ENCODE peak calls at places on chromosome 19, in seven cellular contexts. S is AG10803, M is fibroblast of lung, H is BE2C, C is fibroblast of mammary gland, E is astrocyte of the spinal cord, A is fibroblast of pulmonary artery. T is an unnamed sample.

GRCh38 chr19:10238172-10238783 is 7.1 kb upstream of the S1PR2 start:
- DNase-seq in A (peak; percentile 96), M (peak; percentile 100), C (peak; percentile 94), H (no peak), S (peak; percentile 91), E (peak; percentile 25), T (no peak)

GRCh38 chr19:16938211-16938610 is 49.4 kb downstream of the F2RL3 start:
- DNase-seq in C (no peak), S (no peak), A (no peak), E (no peak), H (no peak), M (no peak), T (no peak)

GRCh38 chr19:571127-571974 is 1.0 kb upstream of the BSG start:
- DNase-seq in E (no peak), A (peak; percentile 31), M (peak; percentile 40), S (no peak), H (peak; percentile 41), C (peak; percentile 16), T (no peak)

GRCh38 chr19:7756258-7756657 is 6.8 kb upstream of the CLEC4M start:
- DNase-seq in E (no peak), C (no peak), H (no peak), A (no peak), M (no peak), S (no peak), T (no peak)

GRCh38 chr19:20664917-20665781 is 3.8 kb upstream of the ZNF626 start:
- DNase-seq in H (no peak), A (peak; percentile 3), M (peak; percentile 10), E (no peak), S (peak; percentile 22), C (peak; percentile 6), T (no peak)

GRCh38 chr19:43624933-43625332 is 5.5 kb upstream of the ZNF428 start:
- DNase-seq in A (peak; percentile 56), C (peak; percentile 61), S (no peak), E (no peak), M (peak; percentile 41), H (no peak), T (peak; percentile 36)

GRCh38 chr19:19545128-19545591 is 7.1 kb downstream of the CILP2 start:
- DNase-seq in S (no peak), C (no peak), E (no peak), M (no peak), H (peak; percentile 8), A (no peak), T (no peak)

GRCh38 chr19:43563816-43564215 is 11.5 kb downstream of the XRCC1 start:
- DNase-seq in E (no peak), H (no peak), S (no peak), M (no peak), C (no peak), A (no peak), T (no peak)

GRCh38 chr19:18798384-18799352 is 7.6 kb upstream of the COMP start:
- DNase-seq in M (no peak), E (no peak), S (no peak), H (no peak), C (no peak), A (no peak), T (no peak)

GRCh38 chr19:35039881-35040456 is 1.6 kb upstream of the HPN start:
- DNase-seq in A (no peak), E (no peak), S (no peak), M (no peak), C (no peak), H (no peak), T (no peak)

GRCh38 chr19:19268453-19269385 is 4.4 kb downstream of the TM6SF2 start:
- DNase-seq in H (no peak), M (no peak), A (no peak), E (no peak), S (no peak), C (no peak), T (no peak)

GRCh38 chr19:24140099-24140498 is 53.1 kb downstream of the ZNF254 start:
- DNase-seq in E (peak; percentile 61), C (peak; percentile 84), A (peak; percentile 95), H (no peak), S (peak; percentile 71), M (peak; percentile 75), T (no peak)

GRCh38 chr19:19209372-19209771 is 2.4 kb upstream of the NCAN start:
- DNase-seq in C (no peak), M (no peak), E (no peak), A (no peak), S (no peak), H (no peak), T (no peak)

GRCh38 chr19:31340059-31341025 is 8.9 kb downstream of the TSHZ3 start:
- DNase-seq in S (peak; percentile 93), H (peak; percentile 33), A (peak; percentile 40), C (peak; percentile 94), E (peak; percentile 78), M (peak; percentile 59), T (no peak)

GRCh38 chr19:2663920-2664571 is 38.4 kb downstream of the GNG7 start:
- DNase-seq in M (no peak), S (no peak), H (no peak), E (no peak), A (no peak), C (no peak), T (no peak)

GRCh38 chr19:2665103-2665502 is 37.4 kb downstream of the GNG7 start:
- DNase-seq in E (no peak), S (no peak), H (no peak), C (no peak), M (no peak), A (no peak), T (no peak)

GRCh38 chr19:2661615-2662014 is 40.9 kb downstream of the GNG7 start:
- DNase-seq in C (peak; percentile 39), S (no peak), M (no peak), A (no peak), E (no peak), H (peak; percentile 41), T (no peak)

GRCh38 chr19:2656533-2656932 is 46.0 kb downstream of the GNG7 start:
- DNase-seq in A (no peak), S (no peak), E (no peak), M (no peak), C (no peak), H (no peak), T (no peak)

DNA sequence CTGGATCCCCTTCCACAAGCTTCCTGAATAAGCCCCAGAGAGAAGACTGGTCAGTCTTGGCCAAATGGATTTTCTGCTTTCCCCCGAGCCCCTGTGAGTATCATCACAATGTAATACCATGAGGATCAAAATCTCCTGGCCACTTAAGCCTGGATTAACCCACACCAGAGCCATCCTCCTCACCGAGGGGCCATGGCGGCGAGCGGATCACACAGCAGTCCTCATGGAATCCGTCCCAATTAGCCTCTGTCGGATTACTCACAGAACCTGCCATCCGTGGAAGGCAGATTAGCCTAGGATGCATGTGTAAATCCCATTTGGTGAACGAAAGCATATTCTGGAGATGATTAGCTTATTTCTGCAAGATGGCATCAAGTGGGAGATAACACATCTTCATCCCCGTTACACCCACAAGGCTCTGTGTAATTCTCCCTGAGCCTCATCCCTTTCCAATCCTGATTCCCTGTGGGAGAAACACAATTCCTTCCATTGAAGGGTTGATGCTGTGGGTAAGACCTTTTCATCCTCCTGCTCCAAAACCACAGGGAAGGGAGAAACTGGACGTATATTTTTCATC is 42.5 kb downstream of the GNG7 start:
- DNase-seq in A (no peak), S (no peak), E (no peak), C (no peak), M (no peak), H (no peak), T (no peak)
- TF ChIP-seq CTCF in A (no peak), S (no peak), E (no peak), C (no peak), M (no peak), H (no peak), T (no peak)

GRCh38 chr19:40570313-40571004 is 6.2 kb upstream of the SHKBP1 start:
- DNase-seq in H (peak; percentile 100), C (peak; percentile 99), A (peak; percentile 100), M (peak; percentile 99), S (peak; percentile 99), E (peak; percentile 100), T (peak; percentile 92)
- TF ChIP-seq CTCF in H (no peak), C (no peak), A (no peak), M (no peak), S (peak; percentile 56), E (no peak), T (no peak)

DNA sequence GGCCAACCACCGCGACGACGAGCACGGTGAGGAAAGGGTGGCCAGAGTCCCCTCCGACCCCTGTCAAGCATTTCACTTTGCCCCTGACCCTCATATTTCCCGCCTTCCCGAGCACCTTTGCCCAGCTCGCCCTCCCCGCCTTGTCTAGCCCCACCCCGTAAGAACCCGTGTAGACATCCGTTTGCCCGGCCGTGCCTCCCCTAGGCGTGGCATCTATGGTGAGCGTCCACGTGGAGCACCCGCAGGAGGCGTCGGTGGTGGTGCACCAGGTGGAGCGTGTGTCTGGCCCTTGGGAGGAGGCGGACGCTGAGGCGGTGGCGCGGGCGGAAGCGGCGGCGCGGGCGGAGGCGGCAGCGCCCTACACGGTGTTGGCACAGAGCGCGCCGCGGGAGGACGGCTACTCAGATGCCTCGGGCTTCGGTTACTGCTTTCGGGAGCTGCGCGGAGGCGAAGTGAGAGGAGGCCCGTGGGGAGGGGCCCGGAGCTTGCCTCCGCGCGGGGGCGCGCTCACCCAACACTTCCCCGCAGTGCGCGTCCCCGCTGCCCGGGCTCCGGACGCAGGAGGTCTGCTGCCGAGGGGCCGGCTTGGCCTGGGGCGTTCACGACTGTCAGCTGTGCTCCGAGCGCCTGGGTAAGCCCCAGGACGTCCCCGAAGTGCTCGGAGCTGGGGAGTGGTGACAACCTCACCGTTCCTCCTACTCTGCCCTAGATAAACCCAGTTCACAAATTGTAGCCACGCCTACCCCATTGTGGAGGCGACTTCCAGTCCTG is 4.2 kb downstream of the LTBP4 start:
- DNase-seq in H (peak; percentile 70), S (peak; percentile 46), A (peak; percentile 55), C (peak; percentile 53), E (peak; percentile 63), M (peak; percentile 63), T (no peak)
- TF ChIP-seq CTCF in H (no peak), S (peak; percentile 1), A (no peak), C (no peak), E (peak; percentile 31), M (no peak), T (no peak)

GRCh38 chr19:55360902-55361301 is 2.2 kb downstream of the GARIN5B start:
- DNase-seq in S (no peak), E (no peak), H (no peak), C (no peak), M (no peak), A (no peak), T (no peak)

GRCh38 chr19:55358943-55359908 is 3.8 kb downstream of the GARIN5B start:
- DNase-seq in S (no peak), C (no peak), A (no peak), E (no peak), M (no peak), H (peak; percentile 67), T (no peak)

GRCh38 chr19:55355213-55355821 is 798 bp upstream of the COX6B2 start:
- DNase-seq in C (no peak), S (no peak), A (no peak), E (no peak), H (no peak), M (no peak), T (no peak)

GRCh38 chr19:55354698-55355212 is at the start of gene COX6B2:
- DNase-seq in H (no peak), E (no peak), A (no peak), S (no peak), M (no peak), C (no peak), T (no peak)

DNA sequence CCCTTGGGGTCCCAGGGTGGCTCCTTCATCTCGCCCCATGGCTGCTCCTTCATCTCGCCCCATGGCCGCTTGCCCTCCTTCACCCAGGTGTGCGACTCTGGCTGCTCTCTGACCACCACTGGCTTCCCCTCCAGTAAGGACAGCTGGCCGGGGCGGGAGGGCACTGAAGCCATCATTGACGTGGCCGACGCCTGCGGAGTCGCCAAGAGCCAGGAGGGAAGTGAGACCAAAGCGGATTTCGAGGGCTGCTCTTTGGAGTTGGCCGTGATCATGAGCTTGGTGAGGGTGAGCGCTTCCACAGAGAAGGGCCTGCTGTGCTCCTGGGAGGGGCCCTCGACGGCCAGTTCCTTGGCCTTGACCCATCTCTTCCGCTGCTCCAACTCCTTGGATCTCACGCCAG is 4.0 kb upstream of the COX6B2 start:
- DNase-seq in E (no peak), A (no peak), M (no peak), H (no peak), C (no peak), S (no peak), T (no peak)
- TF ChIP-seq CTCF in E (no peak), A (no peak), M (no peak), H (no peak), C (no peak), S (no peak), T (no peak)

T was measured in omental fat pad.